ENCODE peak calls at places on chromosome 20, in ten cellular contexts. Y is tibial nerve, N is transverse colon, A is fibroblast of the aortic adventitia, K is psoas muscle, D is choroid plexus epithelial cell, S is BJ, H is fibroblast of lung, T is mucosa of descending colon, F is pancreas. J is an unnamed sample.

GRCh38 chr20:19328676-19329075 is 116.2 kb downstream of the SLC24A3 start:
- DNase-seq in Y (no peak), N (no peak), A (no peak), K (no peak), D (no peak), S (no peak), H (no peak), T (no peak), F (no peak), J (no peak)

GRCh38 chr20:25195962-25196700 is 619 bp downstream of the ENTPD6 start:
- DNase-seq in Y (no peak), N (peak), A (no peak), K (no peak), D (no peak), S (no peak), H (no peak), T (peak), F (peak), J (peak)

GRCh38 chr20:16128538-16129106 is 444.6 kb downstream of the KIF16B start:
- DNase-seq in Y (no peak), N (no peak), A (no peak), K (no peak), D (no peak), S (no peak), H (no peak), T (no peak), F (no peak), J (no peak)

GRCh38 chr20:32592022-32592421 is 6.9 kb upstream of the NOL4L start:
- DNase-seq in Y (no peak), N (no peak), A (no peak), K (no peak), D (no peak), S (no peak), H (no peak), T (no peak), F (no peak), J (no peak)

GRCh38 chr20:51446656-51447055 is 95.9 kb downstream of the NFATC2 start:
- DNase-seq in Y (no peak), N (peak), A (peak), K (peak), D (peak), S (peak), H (peak), T (no peak), F (no peak), J (peak)

GRCh38 chr20:1934578-1935573 is 39.7 kb downstream of the SIRPA start:
- DNase-seq in Y (peak), N (no peak), A (peak), K (peak), D (peak), S (no peak), H (peak), T (no peak), F (no peak), J (peak)

GRCh38 chr20:51533291-51534172 is 9.0 kb downstream of the NFATC2 start:
- DNase-seq in Y (no peak), N (no peak), A (no peak), K (no peak), D (peak), S (no peak), H (no peak), T (no peak), F (no peak), J (peak)

GRCh38 chr20:32455171-32455900 is 97.2 kb downstream of the ASXL1 start:
- DNase-seq in Y (no peak), N (no peak), A (no peak), K (no peak), D (no peak), S (no peak), H (no peak), T (no peak), F (peak), J (no peak)

GRCh38 chr20:3071610-3072529 is at the start of gene OXT:
- DNase-seq in Y (no peak), N (peak), A (no peak), K (peak), D (no peak), S (no peak), H (no peak), T (peak), F (no peak), J (no peak)

GRCh38 chr20:49270177-49270576 is 7.7 kb downstream of the ZNFX1 start:
- DNase-seq in Y (no peak), N (no peak), A (peak), K (no peak), D (no peak), S (no peak), H (no peak), T (no peak), F (no peak), J (peak)

GRCh38 chr20:41318271-41318649 is 729 bp upstream of the ZHX3 start:
- DNase-seq in Y (no peak), N (no peak), A (no peak), K (no peak), D (no peak), S (no peak), H (no peak), T (no peak), F (no peak), J (no peak)

GRCh38 chr20:16556299-16556698 is 16.9 kb downstream of the KIF16B start:
- DNase-seq in Y (no peak), N (no peak), A (no peak), K (no peak), D (peak), S (no peak), H (peak), T (no peak), F (no peak), J (peak)

DNA sequence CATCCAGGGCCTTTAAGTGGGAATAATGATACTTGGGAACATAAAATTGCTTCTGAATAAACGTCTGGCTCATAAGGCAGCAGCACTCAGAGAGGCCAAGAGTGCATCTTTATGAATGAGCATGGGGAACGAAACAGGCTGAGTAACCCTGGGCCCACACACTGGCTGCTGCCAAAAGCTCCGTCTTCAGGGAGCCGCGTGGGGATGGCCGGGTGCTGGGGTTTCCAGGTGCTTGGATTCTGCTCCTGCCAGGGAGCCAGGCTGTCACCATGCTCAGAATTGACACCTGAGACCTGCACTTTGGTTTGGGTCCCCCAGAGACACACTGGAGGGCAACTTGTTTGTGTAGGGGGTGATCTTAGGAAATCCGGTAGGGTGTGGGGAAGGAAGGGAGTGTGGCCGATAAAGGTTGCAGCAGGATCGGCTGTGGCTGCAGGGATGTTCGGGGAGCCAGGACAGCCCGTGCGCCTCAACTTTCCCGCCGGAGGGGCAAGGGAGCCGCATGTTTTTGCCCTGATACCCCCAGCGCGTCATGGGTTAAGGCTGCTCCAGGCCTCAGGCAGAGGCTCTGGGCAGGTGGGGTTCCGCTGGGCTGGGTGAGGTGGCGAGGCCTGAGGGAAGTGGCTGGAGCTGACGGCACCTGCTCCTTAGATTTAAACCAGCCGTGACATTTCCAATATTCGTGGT is 101.8 kb downstream of the YTHDF1 start:
- DNase-seq in Y (no peak), N (no peak), A (no peak), K (no peak), D (no peak), S (no peak), H (no peak), T (no peak), F (no peak), J (no peak)
- TF ChIP-seq CTCF in Y (no peak), N (no peak), A (no peak), K (no peak), D (no peak), S (no peak), H (no peak), T (no peak), F (no peak), J (no peak)

GRCh38 chr20:44717986-44718385 is 2.8 kb downstream of the CCN5 start:
- DNase-seq in Y (no peak), N (no peak), A (no peak), K (no peak), D (no peak), S (no peak), H (no peak), T (no peak), F (no peak), J (no peak)

GRCh38 chr20:44714701-44715494 is at the start of gene CCN5:
- DNase-seq in Y (peak), N (peak), A (peak), K (peak), D (peak), S (no peak), H (peak), T (peak), F (peak), J (peak)

GRCh38 chr20:44715495-44716308 is 533 bp downstream of the CCN5 start:
- DNase-seq in Y (no peak), N (no peak), A (no peak), K (no peak), D (no peak), S (no peak), H (no peak), T (no peak), F (no peak), J (no peak)

GRCh38 chr20:44714102-44714700 is 968 bp upstream of the CCN5 start:
- DNase-seq in Y (no peak), N (no peak), A (no peak), K (no peak), D (no peak), S (no peak), H (peak), T (no peak), F (no peak), J (no peak)

GRCh38 chr20:44716309-44717106 is 1.3 kb downstream of the CCN5 start:
- DNase-seq in Y (no peak), N (no peak), A (no peak), K (no peak), D (no peak), S (no peak), H (no peak), T (no peak), F (no peak), J (no peak)
- H3K4me3 ChIP-seq in Y (no peak), N (no peak), A (peak), K (peak), D (no peak), S (no peak), H (peak), T (no peak), F (no peak), J (no peak)

GRCh38 chr20:40245829-40246228 is 443.2 kb downstream of the MAFB start:
- DNase-seq in Y (no peak), N (no peak), A (no peak), K (no peak), D (no peak), S (no peak), H (no peak), T (no peak), F (no peak), J (no peak)

GRCh38 chr20:40255368-40255767 is 433.7 kb downstream of the MAFB start:
- DNase-seq in Y (no peak), N (no peak), A (peak), K (no peak), D (peak), S (no peak), H (peak), T (no peak), F (no peak), J (no peak)

GRCh38 chr20:40249805-40250204 is 439.2 kb downstream of the MAFB start:
- DNase-seq in Y (no peak), N (no peak), A (no peak), K (no peak), D (no peak), S (no peak), H (no peak), T (no peak), F (no peak), J (no peak)

GRCh38 chr20:40254023-40254772 is 434.8 kb downstream of the MAFB start:
- DNase-seq in Y (no peak), N (no peak), A (peak), K (no peak), D (peak), S (no peak), H (peak), T (no peak), F (no peak), J (no peak)

GRCh38 chr20:40251284-40251932 is 437.6 kb downstream of the MAFB start:
- DNase-seq in Y (no peak), N (peak), A (peak), K (no peak), D (peak), S (no peak), H (peak), T (peak), F (no peak), J (peak)
- TF ChIP-seq CTCF in Y (no peak), N (peak), A (peak), K (peak), D (peak), S (peak), H (peak), T (peak), F (no peak), J (peak)

DNA sequence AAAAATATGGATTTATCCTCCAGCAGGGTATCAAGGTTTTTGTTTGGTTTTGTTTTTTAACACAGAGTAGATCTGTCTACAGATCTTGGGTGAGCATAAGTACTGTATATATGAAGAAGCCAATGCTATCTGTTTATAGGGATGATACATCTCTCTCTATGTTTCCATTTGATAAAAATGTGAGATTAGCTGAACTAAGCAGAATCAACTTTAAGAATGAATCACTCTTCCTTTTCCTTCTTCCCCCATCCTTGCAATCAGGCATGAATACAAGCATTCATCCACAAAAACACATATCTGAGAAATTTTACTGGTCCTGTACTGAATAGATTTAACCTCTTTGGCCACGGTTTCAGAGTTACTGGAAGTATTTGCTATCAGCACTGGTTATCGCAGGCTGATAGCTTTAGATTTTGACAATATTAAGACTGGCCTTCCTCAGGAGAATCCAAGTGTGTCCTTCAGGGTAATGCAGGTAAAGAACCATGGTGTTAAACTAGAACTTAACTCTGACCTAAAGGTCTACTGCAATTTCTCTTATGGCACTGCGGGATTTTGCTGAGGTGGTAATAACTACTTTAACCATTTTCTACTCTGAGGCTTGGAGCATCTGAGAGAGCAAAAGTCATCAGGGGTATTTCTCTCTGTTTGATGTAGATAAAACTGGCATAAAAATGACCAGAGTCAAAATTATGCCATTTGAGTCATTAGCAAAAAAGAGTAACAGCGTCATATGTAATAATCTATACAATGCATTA is 1.5 kb downstream of the SNAP25 start:
- DNase-seq in Y (no peak), N (no peak), A (no peak), K (no peak), D (no peak), S (no peak), H (no peak), T (no peak), F (no peak), J (no peak)
- H3K4me3 ChIP-seq in Y (no peak), N (no peak), A (no peak), K (no peak), D (no peak), S (no peak), H (peak), T (no peak), F (no peak), J (no peak)

DNA sequence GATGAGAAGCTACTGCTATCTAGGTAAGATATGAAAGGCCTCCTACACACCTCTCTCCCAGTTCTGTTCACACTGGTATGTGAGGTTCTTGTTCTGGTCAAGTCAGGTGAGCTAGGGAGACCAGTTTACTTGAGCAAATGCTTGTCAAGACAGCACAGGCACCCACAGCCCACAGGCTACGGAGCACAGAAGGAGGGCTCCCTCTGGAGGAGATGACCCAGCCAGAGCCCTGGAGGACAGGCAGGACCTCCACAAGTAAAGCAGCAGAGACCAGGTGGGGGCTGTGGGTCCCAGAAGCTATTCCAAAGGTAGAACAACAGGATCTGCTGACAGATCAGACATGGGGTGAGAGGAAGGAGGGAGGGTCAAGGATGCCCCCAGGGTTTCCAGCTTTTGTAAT is 13.2 kb downstream of the MMP24OS start:
- DNase-seq in Y (no peak), N (no peak), A (no peak), K (no peak), D (peak), S (no peak), H (no peak), T (no peak), F (no peak), J (no peak)
- TF ChIP-seq CTCF in Y (no peak), N (no peak), A (no peak), K (no peak), D (peak), S (peak), H (no peak), T (no peak), F (no peak), J (peak)

GRCh38 chr20:59042796-59043621 is 423 bp upstream of the PRELID3B start:
- DNase-seq in Y (peak), N (peak), A (peak), K (peak), D (peak), S (no peak), H (peak), T (peak), F (peak), J (peak)

GRCh38 chr20:59040682-59041081 is 1.9 kb downstream of the PRELID3B start:
- DNase-seq in Y (no peak), N (peak), A (no peak), K (no peak), D (no peak), S (no peak), H (no peak), T (peak), F (no peak), J (no peak)

GRCh38 chr20:59042151-59042795 is at the start of gene PRELID3B:
- DNase-seq in Y (no peak), N (peak), A (peak), K (no peak), D (peak), S (no peak), H (peak), T (peak), F (no peak), J (peak)

GRCh38 chr20:59037386-59037785 is 5.2 kb downstream of the PRELID3B start:
- DNase-seq in Y (no peak), N (no peak), A (no peak), K (no peak), D (no peak), S (no peak), H (no peak), T (no peak), F (no peak), J (no peak)

GRCh38 chr20:59039233-59039632 is 3.4 kb downstream of the PRELID3B start:
- DNase-seq in Y (no peak), N (no peak), A (peak), K (no peak), D (peak), S (no peak), H (peak), T (no peak), F (no peak), J (peak)
- H3K4me3 ChIP-seq in Y (no peak), N (no peak), A (no peak), K (no peak), D (no peak), S (no peak), H (no peak), T (no peak), F (no peak), J (no peak)